ENCODE peak calls at places on chromosomes 16 and 17, in six cellular contexts. U is activated gamma-delta T cell treated with Interleukin-2 at 50 U/mL for 16 hours; P is posterior cingulate gyrus; M is lower lobe of right lung; W is thoracic aorta; C is activated CD4-positive, alpha-beta T cell treated with anti-CD3 and anti-CD28 coated beads, Interleukin-2, amount 50 U/mL, for 4 hours. T is an unnamed sample.

GRCh38 chr17:36850794-36851193 is 86.5 kb upstream of the LHX1 start:
- DNase-seq in U (no peak), P (no peak), M (no peak), W (no peak), C (no peak), T (no peak)

GRCh38 chr16:86997058-86997457 is 320.1 kb downstream of the C16orf95 start:
- DNase-seq in U (no peak), P (no peak), M (no peak), W (no peak), C (no peak), T (no peak)

GRCh38 chr17:38465420-38466345 is 37.4 kb downstream of the ARHGAP23 start:
- DNase-seq in U (no peak), P (no peak), M (peak; percentile 64), W (peak; percentile 68), C (no peak), T (peak; percentile 71)

GRCh38 chr17:27816946-27817345 is 16.6 kb upstream of the NOS2 start:
- DNase-seq in U (no peak), P (no peak), M (no peak), W (no peak), C (no peak), T (no peak)

GRCh38 chr16:65757064-65757463 is 609.4 kb upstream of the CDH5 start:
- DNase-seq in U (no peak), P (no peak), M (no peak), W (no peak), C (no peak), T (no peak)

GRCh38 chr16:15055141-15056053 is 477 bp downstream of the NTAN1 start:
- DNase-seq in U (peak; percentile 73), P (no peak), M (peak; percentile 71), W (no peak), C (peak; percentile 42), T (no peak)

GRCh38 chr16:25126820-25127232 is 15.3 kb downstream of the LCMT1 start:
- DNase-seq in U (peak; percentile 7), P (no peak), M (no peak), W (no peak), C (peak; percentile 18), T (no peak)

GRCh38 chr17:51668155-51668962 is 408.0 kb downstream of the UTP18 start:
- DNase-seq in U (no peak), P (no peak), M (no peak), W (no peak), C (no peak), T (no peak)

GRCh38 chr17:75262112-75262606 is 480 bp downstream of the MRPS7 start:
- DNase-seq in U (no peak), P (no peak), M (no peak), W (no peak), C (no peak), T (no peak)

GRCh38 chr17:64503341-64503740 is 2.7 kb downstream of the DDX5 start:
- DNase-seq in U (no peak), P (no peak), M (no peak), W (no peak), C (no peak), T (no peak)

GRCh38 chr17:49990921-49991320 is 4.1 kb downstream of the DLX3 start:
- DNase-seq in U (no peak), P (no peak), M (no peak), W (no peak), C (no peak), T (peak; percentile 3)

GRCh38 chr16:52912565-52913173 is 140.0 kb downstream of the CHD9NB start:
- DNase-seq in U (peak; percentile 4), P (peak; percentile 91), M (peak; percentile 67), W (no peak), C (no peak), T (peak; percentile 14)

GRCh38 chr17:76199466-76199865 is 40.8 kb downstream of the RNF157 start:
- DNase-seq in U (peak; percentile 41), P (no peak), M (no peak), W (no peak), C (peak; percentile 66), T (no peak)

GRCh38 chr16:83272201-83272600 is 535.6 kb upstream of the HSBP1 start:
- DNase-seq in U (no peak), P (no peak), M (no peak), W (no peak), C (no peak), T (no peak)

GRCh38 chr16:14510939-14511797 is 118.9 kb downstream of the PARN start:
- DNase-seq in U (no peak), P (no peak), M (no peak), W (no peak), C (no peak), T (no peak)

GRCh38 chr16:69017036-69017783 is 88.2 kb upstream of the HAS3 start:
- DNase-seq in U (no peak), P (no peak), M (no peak), W (no peak), C (no peak), T (peak; percentile 8)

GRCh38 chr17:51493206-51493605 is 232.9 kb downstream of the UTP18 start:
- DNase-seq in U (no peak), P (no peak), M (no peak), W (no peak), C (no peak), T (no peak)

GRCh38 chr17:67051155-67051538 is 6.8 kb downstream of the CACNG1 start:
- DNase-seq in U (no peak), P (no peak), M (no peak), W (no peak), C (no peak), T (no peak)

GRCh38 chr17:18992454-18993130 is 12.0 kb downstream of the FAM83G start:
- DNase-seq in U (peak; percentile 67), P (no peak), M (peak; percentile 80), W (no peak), C (no peak), T (no peak)

GRCh38 chr17:1985093-1985492 is 40.0 kb downstream of the RTN4RL1 start:
- DNase-seq in U (no peak), P (no peak), M (no peak), W (no peak), C (no peak), T (no peak)

GRCh38 chr16:65697061-65697460 is 575.2 kb upstream of the CDH11 start:
- DNase-seq in U (no peak), P (no peak), M (no peak), W (no peak), C (no peak), T (no peak)

GRCh38 chr17:39283896-39284295 is 58.2 kb upstream of the STAC2 start:
- DNase-seq in U (no peak), P (no peak), M (no peak), W (no peak), C (no peak), T (no peak)

GRCh38 chr16:50884066-50884860 is 142.4 kb downstream of the CYLD start:
- DNase-seq in U (no peak), P (no peak), M (no peak), W (no peak), C (peak; percentile 2), T (no peak)

GRCh38 chr16:4336701-4337539 is 14.2 kb downstream of the PAM16 start:
- DNase-seq in U (no peak), P (no peak), M (no peak), W (no peak), C (no peak), T (no peak)

GRCh38 chr16:1332618-1333148 is 762 bp upstream of the BAIAP3 start:
- DNase-seq in U (no peak), P (no peak), M (no peak), W (no peak), C (no peak), T (no peak)

GRCh38 chr16:50680907-50681885 is at the start of gene SNX20:
- DNase-seq in U (peak; percentile 67), P (no peak), M (peak; percentile 76), W (no peak), C (peak; percentile 52), T (no peak)

GRCh38 chr17:63946440-63947363 is 14.6 kb upstream of the CD79B start:
- DNase-seq in U (peak; percentile 44), P (no peak), M (peak; percentile 65), W (no peak), C (peak; percentile 44), T (peak; percentile 83)

GRCh38 chr17:44095647-44096496 is 25.3 kb downstream of the G6PC3 start:
- DNase-seq in U (no peak), P (peak; percentile 92), M (peak; percentile 71), W (no peak), C (no peak), T (peak; percentile 38)

GRCh38 chr17:10224592-10225195 is 26.3 kb upstream of the GAS7 start:
- DNase-seq in U (no peak), P (no peak), M (no peak), W (no peak), C (no peak), T (no peak)

GRCh38 chr16:29641561-29641960 is 21.5 kb upstream of the SPN start:
- DNase-seq in U (no peak), P (no peak), M (no peak), W (no peak), C (no peak), T (no peak)

GRCh38 chr17:76707985-76708807 is 2.6 kb downstream of the MXRA7 start:
- DNase-seq in U (no peak), P (no peak), M (no peak), W (no peak), C (no peak), T (no peak)

GRCh38 chr17:7084058-7084457 is 4.0 kb upstream of the CLEC10A start:
- DNase-seq in U (no peak), P (no peak), M (no peak), W (no peak), C (no peak), T (no peak)

GRCh38 chr17:70913086-70913485 is 743.8 kb downstream of the KCNJ2 start:
- DNase-seq in U (no peak), P (no peak), M (no peak), W (no peak), C (no peak), T (no peak)

GRCh38 chr17:64278614-64279013 is 15.6 kb upstream of the TEX2 start:
- DNase-seq in U (no peak), P (peak; percentile 31), M (no peak), W (no peak), C (no peak), T (no peak)